ENCODE peak calls at places on chromosomes 11 and 22, in eight cellular contexts. Y is neural crest cell, P is brain pericyte, Z is hippocampal formation, A is body of pancreas, S is GM12878, H is C1 segment of cervical spinal cord, M is AG10803. N is an unnamed sample.

GRCh38 chr11:89220684-89221339 is 43.1 kb downstream of the TYR start:
- DNase-seq in Z (no peak), H (no peak), S (no peak), A (no peak), Y (no peak), M (no peak), P (no peak), N (peak; percentile 2)

GRCh38 chr11:1546077-1546535 is 26.0 kb downstream of the DUSP8 start:
- DNase-seq in S (no peak), P (no peak), Y (no peak), H (no peak), A (no peak), M (no peak), Z (no peak), N (peak; percentile 89)

GRCh38 chr11:130131957-130132850 is 27.4 kb upstream of the ST14 start:
- DNase-seq in P (peak; percentile 36), A (peak; percentile 62), Y (peak; percentile 34), Z (no peak), M (peak; percentile 66), H (no peak), S (peak; percentile 15), N (peak; percentile 87)

GRCh38 chr11:131858495-131858894 is 488.1 kb downstream of the NTM start:
- DNase-seq in H (no peak), Z (no peak), S (no peak), A (no peak), M (no peak), P (no peak), Y (no peak), N (no peak)

GRCh38 chr22:32324505-32325415 is 32.9 kb upstream of the RFPL3 start:
- DNase-seq in M (no peak), A (no peak), H (no peak), Z (no peak), Y (no peak), P (no peak), S (no peak), N (no peak)

GRCh38 chr11:112012877-112013276 is 12.3 kb upstream of the DLAT start:
- DNase-seq in S (no peak), P (no peak), Z (no peak), A (no peak), M (peak; percentile 11), Y (no peak), H (no peak), N (no peak)

GRCh38 chr11:8282621-8283509 is 19.2 kb upstream of the LMO1 start:
- DNase-seq in A (peak; percentile 16), M (no peak), S (no peak), H (no peak), P (no peak), Y (no peak), Z (no peak), N (peak; percentile 81)

GRCh38 chr22:42963231-42963595 is 51.7 kb downstream of the PACSIN2 start:
- DNase-seq in M (no peak), A (no peak), H (no peak), S (no peak), Y (no peak), P (no peak), Z (no peak), N (no peak)

GRCh38 chr11:33187851-33188722 is 26.8 kb upstream of the CSTF3 start:
- DNase-seq in M (no peak), H (no peak), A (no peak), P (no peak), Z (no peak), Y (no peak), S (no peak), N (peak; percentile 12)

GRCh38 chr22:35742342-35743100 is 24.8 kb downstream of the APOL5 start:
- DNase-seq in S (no peak), A (no peak), M (peak; percentile 85), Y (no peak), P (peak; percentile 53), H (no peak), Z (no peak), N (no peak)

GRCh38 chr22:20239063-20239950 is 28.8 kb downstream of the RTN4R start:
- DNase-seq in M (peak; percentile 1), A (no peak), H (no peak), Z (no peak), S (no peak), Y (no peak), P (no peak), N (peak; percentile 86)

GRCh38 chr22:19669570-19669969 is 44.7 kb upstream of the SEPTIN5 start:
- DNase-seq in S (no peak), H (no peak), A (no peak), Y (no peak), M (no peak), Z (no peak), P (no peak), N (no peak)

GRCh38 chr11:43515090-43515489 is 156.4 kb downstream of the TTC17 start:
- DNase-seq in H (no peak), P (no peak), Y (peak; percentile 25), M (no peak), S (no peak), A (no peak), Z (no peak), N (peak; percentile 70)

GRCh38 chr11:129699711-129700304 is 115.8 kb upstream of the TMEM45B start:
- DNase-seq in A (no peak), P (no peak), Y (no peak), H (no peak), S (no peak), M (no peak), Z (no peak), N (no peak)

GRCh38 chr22:23458663-23459541 is 121.2 kb downstream of the IGLL1 start:
- DNase-seq in S (no peak), Z (no peak), Y (no peak), M (no peak), P (no peak), H (no peak), A (no peak), N (no peak)

GRCh38 chr11:99739464-99740089 is 718.8 kb downstream of the CNTN5 start:
- DNase-seq in P (peak; percentile 24), Y (peak; percentile 32), S (no peak), A (no peak), M (no peak), H (no peak), Z (no peak), N (peak; percentile 45)

GRCh38 chr11:13140028-13140870 is 131.1 kb downstream of the RASSF10 start:
- DNase-seq in A (peak; percentile 72), H (no peak), M (peak; percentile 64), S (peak; percentile 57), P (no peak), Z (no peak), Y (no peak), N (no peak)

GRCh38 chr11:83736689-83737088 is 450.5 kb upstream of the CCDC90B start:
- DNase-seq in Y (no peak), Z (no peak), A (no peak), P (no peak), S (no peak), M (no peak), H (no peak), N (no peak)

GRCh38 chr11:2091786-2092463 is 47.3 kb downstream of the IGF2 start:
- DNase-seq in A (peak; percentile 10), S (no peak), M (no peak), H (no peak), P (no peak), Y (no peak), Z (no peak), N (no peak)